ENCODE peak calls at places on chromosomes 7 and 10, in eight cellular contexts. K is AG04450, F is endodermal cell, U is BE2C, N is GM12864, A is GM20000, L is heart right ventricle, Y is cardiac muscle cell. R is an unnamed sample.

GRCh38 chr10:72162978-72163377 is 52.8 kb upstream of the ANAPC16 start:
- DNase-seq in N (peak; percentile 37), F (no peak), Y (no peak), U (no peak), L (no peak), K (no peak), A (peak; percentile 8), R (no peak)

GRCh38 chr10:52542891-52543290 is 228.8 kb downstream of the DKK1 start:
- DNase-seq in Y (no peak), A (no peak), K (no peak), N (no peak), F (no peak), U (no peak), L (no peak), R (no peak)

GRCh38 chr10:95693331-95693667 is 428 bp downstream of the TCTN3 start:
- DNase-seq in Y (peak; percentile 1), A (no peak), K (no peak), N (no peak), L (no peak), U (no peak), F (no peak), R (no peak)

GRCh38 chr7:80428161-80429054 is 83.5 kb downstream of the GNAT3 start:
- DNase-seq in F (peak; percentile 61), Y (peak; percentile 52), U (peak; percentile 35), K (no peak), N (no peak), A (peak; percentile 23), L (peak; percentile 47), R (no peak)

GRCh38 chr7:81604075-81604807 is 165.6 kb downstream of the HGF start:
- DNase-seq in A (no peak), U (no peak), L (peak; percentile 12), K (peak; percentile 84), Y (no peak), F (no peak), N (no peak), R (no peak)

GRCh38 chr7:28738384-28738783 is 219.7 kb downstream of the TRIL start:
- DNase-seq in A (no peak), F (no peak), L (no peak), Y (no peak), N (no peak), K (no peak), U (no peak), R (no peak)

GRCh38 chr10:124740374-124741280 is 3.6 kb downstream of the FAM53B start:
- DNase-seq in N (no peak), Y (no peak), A (peak; percentile 68), K (no peak), L (no peak), U (no peak), F (peak; percentile 69), R (no peak)

GRCh38 chr10:6142644-6143043 is 53.8 kb downstream of the RBM17 start:
- DNase-seq in A (no peak), N (no peak), Y (no peak), K (no peak), F (no peak), U (no peak), L (no peak), R (no peak)

DNA sequence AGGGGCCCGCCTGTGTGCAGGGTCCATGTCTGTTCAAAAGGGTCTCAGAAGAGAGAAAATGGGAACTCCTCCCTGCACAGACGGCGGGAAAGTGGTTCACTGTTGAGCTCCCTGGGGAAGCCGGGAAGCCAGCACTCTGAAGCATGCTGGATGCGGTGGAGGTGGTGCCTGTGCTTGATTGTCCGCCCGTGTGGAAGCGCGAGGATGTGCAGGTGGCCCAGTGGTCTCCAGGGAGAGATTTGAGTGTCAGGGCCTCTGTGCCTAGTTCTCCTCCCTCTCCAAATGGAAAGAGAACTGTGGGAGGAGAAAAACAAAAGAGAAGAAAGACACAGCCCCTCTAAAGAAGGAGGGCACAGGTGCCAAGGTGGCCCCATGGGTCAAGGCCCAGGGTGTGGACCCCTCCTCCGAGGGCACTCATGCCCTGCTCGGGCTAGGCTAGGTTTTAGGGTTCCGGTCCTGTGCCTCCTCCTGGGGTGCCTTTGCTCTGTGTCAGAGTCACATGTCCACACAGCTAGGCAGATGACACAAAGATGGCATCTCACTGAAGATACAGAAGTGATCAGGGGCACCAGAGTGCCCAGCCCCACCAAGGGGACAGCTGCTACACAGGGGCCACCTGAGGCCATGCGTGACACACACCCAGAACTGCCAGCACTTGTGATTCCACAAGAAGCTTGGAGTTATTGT is 116.6 kb upstream of the PPIF start:
- DNase-seq in U (peak; percentile 82), F (peak; percentile 78), L (no peak), Y (no peak), K (no peak), N (no peak), A (no peak), R (no peak)
- TF ChIP-seq CTCF in U (no peak), F (no peak), L (no peak), Y (no peak), K (no peak), N (peak; percentile 26), A (no peak), R (no peak)

GRCh38 chr10:101631821-101632475 is 43.8 kb downstream of the DPCD start:
- DNase-seq in F (peak; percentile 18), A (no peak), N (no peak), K (no peak), Y (no peak), L (no peak), U (no peak), R (no peak)
- TF ChIP-seq CTCF in F (no peak), A (no peak), N (no peak), K (no peak), Y (no peak), L (no peak), U (no peak), R (no peak)

DNA sequence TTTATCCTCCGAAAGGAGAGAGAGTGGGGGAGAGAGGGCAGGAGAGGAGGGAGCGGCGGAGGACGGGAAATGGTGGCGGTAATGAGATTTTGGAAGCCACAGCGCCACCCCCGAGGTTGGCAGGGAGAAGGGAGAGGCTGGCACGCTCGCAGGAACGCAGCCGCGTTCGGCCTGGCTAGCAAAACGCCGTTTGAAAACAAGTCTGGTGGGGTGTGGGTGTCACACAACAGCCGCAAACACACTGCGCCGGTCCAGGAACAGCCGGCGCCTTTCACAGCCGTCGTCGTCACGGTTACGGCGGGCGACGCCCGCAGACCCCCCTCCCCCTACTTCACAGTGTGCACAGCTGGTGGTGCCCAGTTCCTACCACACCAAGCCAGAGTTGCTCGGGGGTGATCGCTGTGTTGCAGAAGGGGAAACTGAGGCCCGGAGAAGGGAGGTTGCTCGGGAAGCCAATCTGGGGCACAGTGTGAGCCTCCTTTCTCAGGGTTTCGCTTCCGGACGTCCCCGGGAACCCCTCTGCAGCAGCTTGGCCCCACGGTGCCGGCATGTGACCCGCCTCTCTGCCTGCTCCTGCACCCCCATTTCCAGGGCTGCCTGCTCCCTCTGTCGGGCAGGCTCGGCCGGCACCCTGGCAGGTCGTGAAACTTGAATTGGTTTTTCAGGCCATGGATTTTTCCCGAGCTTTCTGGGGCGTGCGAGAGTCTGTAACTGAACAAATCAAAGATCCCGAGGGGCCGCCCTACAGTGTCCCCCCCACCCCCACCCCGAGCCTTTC is 57.8 kb downstream of the UNCX start:
- DNase-seq in N (no peak), A (no peak), U (no peak), Y (peak; percentile 51), L (no peak), F (peak; percentile 69), K (no peak), R (no peak)
- TF ChIP-seq CTCF in N (no peak), A (no peak), U (no peak), Y (peak; percentile 28), L (no peak), F (no peak), K (peak; percentile 27), R (no peak)

DNA sequence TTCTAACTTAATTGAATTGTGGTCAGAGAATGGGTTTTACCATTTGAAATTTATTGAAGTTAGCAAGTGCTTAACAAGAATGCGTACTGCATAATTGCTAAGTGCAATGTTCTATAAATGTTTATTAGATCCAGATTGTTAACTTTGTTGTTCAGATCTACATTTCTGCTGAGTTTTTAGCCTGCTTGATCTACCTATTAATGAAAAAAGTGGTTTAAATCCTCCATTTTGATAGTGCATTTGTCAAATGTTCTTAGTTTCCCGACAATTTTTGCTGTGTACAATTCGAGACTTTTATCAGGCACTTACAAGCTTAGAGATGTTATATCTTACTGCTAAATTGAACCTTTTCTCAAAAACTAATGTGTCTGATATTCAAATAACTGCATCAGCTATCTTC is 156.4 kb upstream of the ADCY1 start:
- DNase-seq in N (no peak), K (no peak), L (no peak), U (no peak), Y (no peak), F (no peak), A (no peak), R (no peak)
- TF ChIP-seq CTCF in N (no peak), K (no peak), L (no peak), U (no peak), Y (no peak), F (no peak), A (no peak), R (no peak)

DNA sequence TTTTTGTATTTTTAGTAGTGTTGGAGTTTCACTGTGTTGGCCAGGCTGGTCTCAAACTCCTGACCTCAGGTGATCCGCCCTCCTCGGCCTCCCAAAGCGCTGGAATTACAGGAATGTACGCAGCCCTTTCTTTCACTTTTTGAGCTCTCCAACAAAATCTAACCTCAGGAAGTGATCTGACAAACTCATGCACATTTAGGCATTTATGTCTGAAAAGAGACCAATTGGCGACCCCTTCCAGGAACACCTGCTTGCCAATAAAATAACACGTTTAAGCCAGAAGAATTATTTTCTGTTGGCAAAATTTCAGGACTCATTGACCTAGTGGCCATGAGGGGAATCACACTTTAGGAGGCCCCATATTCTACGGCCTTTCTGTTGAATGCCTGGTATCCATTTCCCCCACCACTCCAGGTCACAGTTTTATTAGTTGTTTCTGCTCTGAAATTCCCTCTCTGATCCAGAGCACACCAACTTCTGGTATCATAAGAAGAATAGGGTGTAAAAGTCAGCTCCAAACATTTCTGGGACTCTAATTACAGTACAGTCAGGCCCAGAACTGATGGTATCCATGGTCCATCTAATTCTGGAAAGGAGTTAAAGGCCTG is 65.8 kb upstream of the FRMD4A start:
- DNase-seq in F (no peak), A (no peak), N (no peak), Y (no peak), K (peak; percentile 24), L (no peak), U (no peak), R (no peak)
- TF ChIP-seq CTCF in F (peak; percentile 76), A (no peak), N (peak; percentile 51), Y (peak; percentile 58), K (peak; percentile 73), L (no peak), U (peak; percentile 37), R (peak; percentile 87)

GRCh38 chr7:33744293-33744692 is 161.0 kb upstream of the BMPER start:
- DNase-seq in L (no peak), K (no peak), Y (peak; percentile 57), A (peak; percentile 45), F (no peak), U (peak; percentile 21), N (no peak), R (no peak)
- TF ChIP-seq CTCF in L (peak; percentile 41), K (no peak), Y (peak; percentile 39), A (no peak), F (peak; percentile 72), U (peak; percentile 61), N (peak; percentile 35), R (no peak)

DNA sequence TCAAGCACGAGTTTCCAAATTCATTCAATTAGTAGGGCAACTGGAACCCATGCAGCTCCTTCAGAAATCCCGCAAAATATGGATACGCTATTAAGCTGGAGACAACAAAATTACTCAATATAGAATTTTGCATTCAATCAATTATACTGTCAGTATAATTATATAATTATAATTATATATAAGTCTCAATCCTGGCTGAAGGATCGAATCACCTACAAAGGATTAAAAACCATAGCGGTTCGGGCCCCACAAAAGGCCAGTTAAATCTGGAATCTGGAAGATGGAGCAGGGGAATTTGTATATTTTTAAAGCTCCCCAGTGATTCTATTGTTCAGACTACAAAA is 55.7 kb downstream of the FHIP2A start:
- DNase-seq in U (no peak), A (no peak), Y (no peak), L (no peak), F (no peak), N (no peak), K (no peak), R (no peak)
- TF ChIP-seq CTCF in U (no peak), A (no peak), Y (no peak), L (no peak), F (no peak), N (no peak), K (no peak), R (peak; percentile 10)